ENCODE peak calls at places on chromosomes 4 and X, in ten cellular contexts. B is astrocyte of the spinal cord; L is progenitor cell of endocrine pancreas; I is left lung; Z is CD4-positive, alpha-beta T cell; K is hepatocyte; F is glutamatergic neuron; Q is foreskin keratinocyte; S is HFFc6; P is transverse colon. C is an unnamed sample.

GRCh38 chr4:46986922-46987638 is 6.3 kb downstream of the GABRA4 start:
- DNase-seq in B (no peak), L (no peak), I (no peak), Z (no peak), K (no peak), F (no peak), Q (no peak), S (no peak), P (no peak), C (no peak)

GRCh38 chrX:112874140-112874539 is 33.5 kb upstream of the AMOT start:
- DNase-seq in B (no peak), L (no peak), I (no peak), Z (no peak), K (no peak), F (no peak), Q (no peak), S (no peak), P (no peak), C (no peak)

GRCh38 chrX:131910565-131910964 is 112.5 kb upstream of the STK26 start:
- DNase-seq in B (no peak), L (no peak), I (no peak), Z (no peak), K (no peak), F (no peak), Q (no peak), S (no peak), P (no peak), C (no peak)

GRCh38 chrX:66200050-66200664 is 36.1 kb downstream of the HEPH start:
- DNase-seq in B (no peak), L (no peak), I (no peak), Z (no peak), K (no peak), F (no peak), Q (no peak), S (no peak), P (no peak), C (no peak)

GRCh38 chrX:65406532-65406931 is 128.1 kb downstream of the LAS1L start:
- DNase-seq in B (no peak), L (no peak), I (no peak), Z (no peak), K (peak), F (peak), Q (no peak), S (no peak), P (no peak), C (no peak)

GRCh38 chr4:153207561-153207960 is 3.3 kb downstream of the TRIM2 start:
- DNase-seq in B (peak), L (no peak), I (no peak), Z (no peak), K (peak), F (peak), Q (no peak), S (peak), P (peak), C (no peak)

GRCh38 chr4:123350191-123350544 is 46.4 kb upstream of the SPRY1 start:
- DNase-seq in B (peak), L (no peak), I (no peak), Z (no peak), K (peak), F (no peak), Q (peak), S (no peak), P (peak), C (no peak)

GRCh38 chr4:56077676-56078075 is 128.9 kb downstream of the CEP135 start:
- DNase-seq in B (peak), L (no peak), I (no peak), Z (no peak), K (no peak), F (no peak), Q (peak), S (no peak), P (no peak), C (no peak)

GRCh38 chr4:74855879-74856278 is 61.6 kb upstream of the BTC start:
- DNase-seq in B (no peak), L (no peak), I (no peak), Z (no peak), K (no peak), F (no peak), Q (peak), S (no peak), P (no peak), C (no peak)

GRCh38 chr4:168715889-168716288 is 219.0 kb downstream of the PALLD start:
- DNase-seq in B (no peak), L (no peak), I (no peak), Z (no peak), K (no peak), F (no peak), Q (no peak), S (no peak), P (no peak), C (no peak)

GRCh38 chr4:141391771-141392170 is 171.1 kb downstream of the ZNF330 start:
- DNase-seq in B (peak), L (no peak), I (no peak), Z (no peak), K (no peak), F (no peak), Q (peak), S (peak), P (no peak), C (no peak)

GRCh38 chr4:71368906-71369305 is 30.1 kb downstream of the SLC4A4 start:
- DNase-seq in B (no peak), L (no peak), I (no peak), Z (no peak), K (no peak), F (no peak), Q (no peak), S (no peak), P (no peak), C (no peak)

GRCh38 chr4:185210102-185210981 is 944 bp downstream of the SNX25 start:
- DNase-seq in B (peak), L (peak), I (no peak), Z (peak), K (peak), F (peak), Q (peak), S (peak), P (peak), C (no peak)

GRCh38 chrX:72069380-72070160 is 62.1 kb downstream of the RTL5 start:
- DNase-seq in B (no peak), L (no peak), I (no peak), Z (no peak), K (no peak), F (no peak), Q (no peak), S (no peak), P (no peak), C (no peak)

GRCh38 chr4:22029803-22030202 is 81.2 kb upstream of the KCNIP4 start:
- DNase-seq in B (no peak), L (no peak), I (no peak), Z (no peak), K (no peak), F (no peak), Q (no peak), S (no peak), P (no peak), C (no peak)
- TF ChIP-seq CTCF in B (no peak), L (no peak), I (no peak), Z (no peak), K (no peak), F (no peak), Q (no peak), S (no peak), P (no peak), C (no peak)

DNA sequence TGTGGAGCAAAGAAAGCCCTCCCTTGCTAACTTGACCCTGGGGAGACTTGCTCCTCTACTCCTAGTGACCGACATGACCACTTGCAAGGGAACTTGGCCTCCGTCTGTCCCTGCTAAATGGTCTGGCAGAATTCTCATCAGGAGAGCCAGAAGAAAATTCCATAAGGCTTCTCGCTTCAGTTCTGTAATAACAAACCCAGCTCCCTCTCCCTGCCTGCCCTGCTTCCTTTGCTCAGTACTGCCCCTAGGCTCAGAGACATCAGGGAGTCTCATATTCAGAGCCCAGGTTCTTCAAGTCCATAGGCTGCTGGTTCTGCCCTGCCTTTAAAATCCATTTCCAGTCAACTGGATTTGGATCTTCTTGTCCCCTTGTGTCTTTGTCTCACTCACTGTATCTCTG is 13.1 kb downstream of the DOCK11 start:
- DNase-seq in B (no peak), L (no peak), I (no peak), Z (no peak), K (no peak), F (no peak), Q (no peak), S (no peak), P (no peak), C (no peak)
- TF ChIP-seq CTCF in B (no peak), L (no peak), I (no peak), Z (no peak), K (no peak), F (no peak), Q (no peak), S (no peak), P (no peak), C (no peak)

GRCh38 chr4:159188646-159189045 is 85.8 kb downstream of the RAPGEF2 start:
- DNase-seq in B (no peak), L (no peak), I (no peak), Z (no peak), K (no peak), F (no peak), Q (no peak), S (no peak), P (no peak), C (no peak)

GRCh38 chr4:159195400-159195799 is 92.5 kb downstream of the RAPGEF2 start:
- DNase-seq in B (no peak), L (no peak), I (no peak), Z (no peak), K (no peak), F (no peak), Q (no peak), S (no peak), P (no peak), C (no peak)

GRCh38 chr4:159190646-159191045 is 87.8 kb downstream of the RAPGEF2 start:
- DNase-seq in B (no peak), L (no peak), I (no peak), Z (no peak), K (no peak), F (no peak), Q (no peak), S (no peak), P (no peak), C (no peak)

GRCh38 chr4:159193256-159193655 is 90.4 kb downstream of the RAPGEF2 start:
- DNase-seq in B (no peak), L (no peak), I (no peak), Z (no peak), K (no peak), F (no peak), Q (no peak), S (no peak), P (no peak), C (no peak)

DNA sequence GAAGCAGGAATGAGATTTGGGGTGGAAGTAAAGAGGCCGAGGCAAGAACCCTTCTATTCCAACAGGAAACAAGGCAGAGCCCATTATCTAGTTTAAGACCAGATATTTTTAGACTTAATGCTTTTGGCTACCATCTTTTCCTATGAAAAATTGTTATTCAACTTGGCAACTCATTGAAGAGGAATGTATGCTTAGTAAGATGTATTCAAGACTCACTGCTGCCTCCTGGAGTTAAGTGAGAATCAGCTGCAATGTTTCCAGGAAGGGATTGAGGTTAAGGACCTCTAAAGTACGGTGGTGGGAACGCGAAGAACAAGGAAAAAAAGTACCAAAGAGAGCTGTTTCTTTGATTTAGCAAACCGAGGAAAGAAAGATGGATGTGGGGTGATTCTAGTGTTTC is 89.1 kb downstream of the RAPGEF2 start:
- DNase-seq in B (peak), L (no peak), I (no peak), Z (no peak), K (peak), F (no peak), Q (peak), S (peak), P (no peak), C (no peak)
- TF ChIP-seq CTCF in B (peak), L (peak), I (peak), Z (no peak), K (peak), F (peak), Q (peak), S (peak), P (peak), C (no peak)

GRCh38 chrX:2652106-2652505 is 39.0 kb upstream of the CD99 start:
- DNase-seq in B (no peak), L (no peak), I (no peak), Z (no peak), K (no peak), F (no peak), Q (no peak), S (no peak), P (no peak), C (no peak)
- TF ChIP-seq CTCF in B (peak), L (peak), I (no peak), Z (no peak), K (no peak), F (no peak), Q (peak), S (peak), P (no peak), C (no peak)

DNA sequence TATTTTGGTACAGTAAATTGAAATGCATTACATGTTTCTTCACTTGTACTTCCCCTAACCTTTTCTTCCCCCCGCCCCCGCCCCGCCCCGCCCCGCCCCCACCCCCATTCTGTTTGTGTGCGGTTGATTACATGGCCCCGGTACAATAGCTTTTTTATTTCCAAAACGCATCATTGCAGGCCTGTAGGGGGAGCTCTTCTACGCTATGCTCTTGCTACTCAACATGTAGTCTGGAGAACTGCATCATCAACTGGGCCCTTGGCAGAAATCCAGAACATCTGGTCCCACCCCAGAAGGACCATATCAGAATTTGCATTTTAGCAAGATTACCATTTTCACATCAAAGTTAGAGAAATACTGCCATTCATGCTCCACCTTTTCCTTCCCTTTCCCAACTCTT is 333.3 kb upstream of the DDX53 start:
- DNase-seq in B (peak), L (no peak), I (no peak), Z (no peak), K (peak), F (peak), Q (no peak), S (no peak), P (no peak), C (no peak)
- TF ChIP-seq CTCF in B (peak), L (peak), I (no peak), Z (no peak), K (no peak), F (peak), Q (peak), S (peak), P (no peak), C (no peak)

DNA sequence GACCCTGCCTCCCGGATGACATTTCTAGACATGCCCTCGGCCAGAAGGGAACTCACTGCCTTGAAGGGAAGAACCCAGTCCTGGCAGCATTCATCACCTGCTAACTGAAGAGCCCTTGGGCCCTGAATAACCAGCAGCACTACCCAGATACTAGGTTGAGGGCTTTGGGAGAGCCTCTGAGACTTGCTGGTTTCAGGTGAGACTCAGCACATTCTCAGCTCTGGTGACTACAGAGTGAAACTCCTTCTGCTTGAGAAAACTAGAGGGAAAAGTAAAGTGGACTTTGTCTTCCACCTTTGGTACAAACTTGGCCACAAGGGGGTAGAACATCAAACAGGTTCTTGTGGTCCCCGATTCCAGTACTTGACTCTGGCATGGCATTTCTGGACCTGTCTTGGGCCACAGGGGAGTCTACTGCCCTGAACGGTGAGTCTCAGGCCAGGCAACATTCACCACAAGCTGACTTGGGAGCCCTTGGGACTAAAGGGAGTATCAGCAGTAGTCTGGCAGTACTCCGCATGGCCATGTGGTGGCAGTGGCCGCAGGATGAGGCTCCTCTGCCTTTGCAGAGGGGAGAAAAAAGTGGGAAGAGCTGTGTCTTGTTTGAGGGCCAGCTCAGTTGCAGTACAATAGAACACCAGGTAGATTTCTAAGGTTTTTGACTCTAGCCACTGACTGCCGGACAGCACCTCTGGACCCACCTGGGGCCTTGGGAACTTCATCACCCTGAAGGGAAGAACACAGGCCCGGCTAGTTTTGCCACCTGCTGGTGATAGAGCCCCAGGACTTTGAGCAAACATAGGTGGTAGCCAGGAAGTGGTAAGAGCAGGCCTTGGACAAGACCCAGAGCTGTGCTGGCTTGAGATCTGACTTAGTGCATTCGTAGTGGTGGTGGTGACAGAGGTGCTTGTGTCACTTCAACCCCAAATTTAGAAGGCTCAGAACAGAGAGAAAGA is 414.8 kb downstream of the OPHN1 start:
- DNase-seq in B (peak), L (no peak), I (no peak), Z (no peak), K (no peak), F (peak), Q (peak), S (peak), P (no peak), C (no peak)
- TF ChIP-seq CTCF in B (peak), L (peak), I (no peak), Z (no peak), K (no peak), F (peak), Q (peak), S (peak), P (no peak), C (no peak)

C was measured in omental fat pad.